ENCODE peak calls at places on chromosome 15, in ten cellular contexts. U is transverse colon, E is RWPE2, Q is adipocyte, A is testis, C is Karpas-422, B is osteoblast, V is ovary, D is PC-9, N is neuronal stem cell. O is an unnamed sample. For H3K4me1, the result is how much of the 10 kb centered on the place peaks cover.

GRCh38 chr15:67827561-67828378 is 2.5 kb downstream of the SKOR1 start:
- DNase-seq in U (no peak), E (peak), Q (no peak), A (no peak), C (no peak), B (peak), V (no peak), D (no peak), N (no peak), O (no peak)

GRCh38 chr15:71400347-71400746 is 285.1 kb downstream of the THSD4 start:
- DNase-seq in U (no peak), E (no peak), Q (peak), A (no peak), C (no peak), B (no peak), V (no peak), D (no peak), N (no peak), O (no peak)

GRCh38 chr15:77021803-77022381 is 27.0 kb downstream of the PSTPIP1 start:
- DNase-seq in U (no peak), E (no peak), Q (peak), A (no peak), C (no peak), B (peak), V (no peak), D (no peak), N (no peak), O (no peak)

GRCh38 chr15:59917504-59918157 is 86.5 kb upstream of the FOXB1 start:
- DNase-seq in U (peak), E (peak), Q (peak), A (peak), C (peak), B (peak), V (no peak), D (peak), N (peak), O (peak)

GRCh38 chr15:51099185-51099584 is 4.5 kb upstream of the TNFAIP8L3 start:
- DNase-seq in U (no peak), E (no peak), Q (no peak), A (no peak), C (no peak), B (no peak), V (no peak), D (no peak), N (no peak), O (no peak)

GRCh38 chr15:86163771-86164170 is 84.1 kb downstream of the AGBL1 start:
- DNase-seq in U (no peak), E (no peak), Q (no peak), A (no peak), C (no peak), B (no peak), V (no peak), D (no peak), N (no peak), O (no peak)

GRCh38 chr15:45550436-45550835 is 27.9 kb upstream of the SLC30A4 start:
- DNase-seq in U (no peak), E (no peak), Q (peak), A (no peak), C (no peak), B (no peak), V (no peak), D (no peak), N (no peak), O (no peak)

GRCh38 chr15:69664572-69665326 is 212.1 kb downstream of the RPLP1 start:
- DNase-seq in U (no peak), E (peak), Q (no peak), A (no peak), C (no peak), B (no peak), V (no peak), D (no peak), N (no peak), O (no peak)

GRCh38 chr15:46151786-46152185 is 517.0 kb downstream of the SQOR start:
- DNase-seq in U (no peak), E (no peak), Q (no peak), A (no peak), C (no peak), B (no peak), V (no peak), D (no peak), N (no peak), O (no peak)

GRCh38 chr15:64521726-64522164 is 61.4 kb downstream of the ZNF609 start:
- DNase-seq in U (no peak), E (peak), Q (peak), A (peak), C (no peak), B (no peak), V (no peak), D (peak), N (peak), O (no peak)

GRCh38 chr15:88708256-88709054 is 69.6 kb downstream of the ISG20 start:
- DNase-seq in U (no peak), E (no peak), Q (peak), A (no peak), C (no peak), B (peak), V (no peak), D (no peak), N (no peak), O (no peak)

GRCh38 chr15:75723847-75724660 is 11.4 kb upstream of the CSPG4 start:
- DNase-seq in U (peak), E (peak), Q (peak), A (peak), C (peak), B (peak), V (peak), D (peak), N (no peak), O (peak)

GRCh38 chr15:33071451-33071850 is 123.1 kb downstream of the FMN1 start:
- DNase-seq in U (no peak), E (no peak), Q (no peak), A (no peak), C (no peak), B (no peak), V (no peak), D (no peak), N (no peak), O (no peak)

GRCh38 chr15:56047354-56047753 is 53.9 kb upstream of the NEDD4 start:
- DNase-seq in U (no peak), E (no peak), Q (no peak), A (no peak), C (no peak), B (peak), V (no peak), D (no peak), N (no peak), O (no peak)

GRCh38 chr15:31164573-31164912 is 63.0 kb upstream of the TRPM1 start:
- DNase-seq in U (no peak), E (no peak), Q (no peak), A (no peak), C (no peak), B (no peak), V (no peak), D (no peak), N (no peak), O (no peak)

GRCh38 chr15:57395292-57395691 is 19.0 kb downstream of the CGNL1 start:
- DNase-seq in U (no peak), E (no peak), Q (peak), A (no peak), C (no peak), B (no peak), V (no peak), D (no peak), N (no peak), O (peak)

GRCh38 chr15:56064152-56064551 is 70.7 kb upstream of the NEDD4 start:
- DNase-seq in U (no peak), E (no peak), Q (no peak), A (no peak), C (peak), B (no peak), V (no peak), D (no peak), N (no peak), O (no peak)

GRCh38 chr15:100781061-100781960 is 98.3 kb upstream of the ALDH1A3 start:
- DNase-seq in U (no peak), E (no peak), Q (peak), A (peak), C (no peak), B (peak), V (peak), D (no peak), N (no peak), O (no peak)

GRCh38 chr15:90558182-90558581 is 28.5 kb downstream of the CRTC3 start:
- DNase-seq in U (peak), E (no peak), Q (peak), A (peak), C (no peak), B (no peak), V (peak), D (no peak), N (no peak), O (peak)

GRCh38 chr15:75554717-75555116 is 24.4 kb downstream of the PTPN9 start:
- DNase-seq in U (no peak), E (no peak), Q (peak), A (no peak), C (peak), B (peak), V (no peak), D (no peak), N (no peak), O (no peak)

GRCh38 chr15:73165435-73165834 is 113.2 kb downstream of the NEO1 start:
- DNase-seq in U (no peak), E (no peak), Q (no peak), A (no peak), C (no peak), B (no peak), V (no peak), D (no peak), N (no peak), O (no peak)

DNA sequence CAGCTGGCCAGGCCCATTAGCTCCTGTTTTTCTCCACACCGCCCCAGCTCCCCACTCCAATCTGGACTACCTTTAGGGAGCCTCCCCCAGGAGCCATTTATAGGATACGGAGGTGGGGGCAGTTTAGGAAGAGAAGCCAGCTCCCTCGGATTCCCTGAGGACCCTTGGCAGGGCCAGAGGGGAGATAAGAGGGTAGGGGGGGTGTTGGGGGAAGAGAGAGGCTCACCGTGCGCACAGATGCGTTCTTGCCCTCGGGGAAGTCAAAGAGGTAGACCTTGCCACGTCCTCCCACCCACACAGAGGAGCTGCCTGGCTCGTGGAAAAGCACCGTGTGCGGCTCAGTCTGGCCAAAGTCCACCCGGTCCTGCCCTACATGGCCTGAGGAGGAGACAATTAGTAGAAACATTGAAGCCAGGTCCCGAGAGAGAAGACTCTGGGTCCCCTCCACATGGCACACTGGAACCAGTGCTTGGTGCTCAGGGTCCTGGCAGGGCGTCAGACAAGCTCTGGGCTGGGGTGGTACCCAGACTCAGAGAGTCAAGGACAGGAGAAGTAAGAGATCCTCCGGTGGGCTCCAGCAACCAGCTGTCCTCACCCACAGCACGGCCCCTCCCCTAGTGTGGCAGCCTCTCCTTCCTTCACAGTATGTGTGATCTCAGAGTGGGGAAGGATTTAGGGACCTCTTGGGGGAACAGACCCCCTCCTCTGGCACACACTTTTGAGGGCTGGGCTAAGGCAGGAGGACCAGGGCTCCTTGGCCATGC is 15.0 kb downstream of the SEMA7A start:
- DNase-seq in U (no peak), E (no peak), Q (no peak), A (no peak), C (no peak), B (peak), V (no peak), D (no peak), N (no peak), O (no peak)
- H3K4me1 ChIP-seq in U (under half), E (half or more), Q (half or more), A (half or more), C (half or more), B (half or more), V (under half), D (under half), N (under half), O (under half)

DNA sequence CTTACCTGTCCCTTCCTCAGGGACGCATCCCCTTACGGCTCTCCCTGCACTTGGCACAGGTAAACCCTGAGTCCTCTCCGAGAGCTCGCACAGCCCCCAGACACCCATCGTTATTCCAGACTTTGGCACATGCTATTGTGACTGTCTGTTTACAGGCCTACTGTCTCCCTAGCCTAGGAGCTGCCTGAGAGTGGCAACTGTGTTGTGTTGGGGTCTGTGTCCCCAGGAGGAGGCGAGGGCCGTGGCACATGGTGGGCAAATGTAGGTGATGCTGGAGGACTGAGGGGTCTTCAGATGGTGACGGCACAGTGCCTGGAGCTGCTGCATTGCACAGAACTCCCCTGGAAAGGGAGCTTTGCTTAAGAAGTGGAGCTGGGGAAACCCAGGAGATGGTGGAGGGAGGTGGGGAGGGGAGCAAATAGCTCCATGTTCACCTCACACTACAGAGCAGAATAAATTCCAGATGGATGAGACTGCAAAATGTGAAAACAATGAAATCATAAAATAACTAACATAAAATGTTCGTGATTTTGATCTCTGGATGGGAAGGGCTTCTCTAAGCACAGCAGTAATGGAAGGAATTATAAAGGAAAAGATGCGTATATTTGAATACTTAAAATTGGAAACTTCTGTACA is 96.5 kb downstream of the SMAD6 start:
- DNase-seq in U (no peak), E (no peak), Q (peak), A (peak), C (no peak), B (peak), V (no peak), D (no peak), N (no peak), O (no peak)
- H3K4me1 ChIP-seq in U (under half), E (under half), Q (half or more), A (under half), C (under half), B (half or more), V (under half), D (under half), N (under half), O (under half)

GRCh38 chr15:29018983-29019875 is 133.5 kb downstream of the APBA2 start:
- DNase-seq in U (no peak), E (no peak), Q (no peak), A (no peak), C (no peak), B (no peak), V (no peak), D (no peak), N (no peak), O (no peak)

GRCh38 chr15:29029651-29030195 is 143.9 kb downstream of the APBA2 start:
- DNase-seq in U (no peak), E (no peak), Q (no peak), A (no peak), C (no peak), B (no peak), V (no peak), D (no peak), N (no peak), O (no peak)

GRCh38 chr15:29021901-29022300 is 136.1 kb downstream of the APBA2 start:
- DNase-seq in U (no peak), E (no peak), Q (no peak), A (peak), C (no peak), B (no peak), V (no peak), D (no peak), N (no peak), O (no peak)

DNA sequence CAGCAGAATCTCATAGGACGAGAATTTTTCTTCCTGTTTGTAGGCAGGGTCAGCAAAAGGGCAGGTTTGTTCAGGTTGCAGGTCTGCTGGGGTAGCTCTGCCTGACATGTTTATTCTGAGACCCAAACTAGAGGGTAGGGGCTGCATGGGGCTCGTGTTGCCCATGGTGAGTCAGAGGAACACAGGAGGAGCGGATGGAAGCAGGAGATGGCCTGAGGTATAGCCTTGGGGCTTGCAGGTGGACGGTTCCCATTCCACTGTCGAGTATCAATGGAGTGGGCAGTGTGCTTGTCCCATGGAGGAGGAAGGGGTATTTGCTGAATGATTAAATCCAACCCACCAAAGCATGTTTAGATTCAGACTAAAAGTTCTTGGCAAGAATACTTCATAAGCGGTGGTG is 138.9 kb downstream of the APBA2 start:
- DNase-seq in U (no peak), E (peak), Q (no peak), A (no peak), C (no peak), B (no peak), V (no peak), D (no peak), N (no peak), O (no peak)
- H3K4me1 ChIP-seq in U (under half), E (under half), Q (under half), A (under half), C (under half), B (under half), V (under half), D (under half), N (under half), O (under half)

GRCh38 chr15:42102646-42103235 is 8.4 kb upstream of the PLA2G4D start:
- DNase-seq in U (no peak), E (no peak), Q (peak), A (no peak), C (no peak), B (peak), V (no peak), D (no peak), N (no peak), O (no peak)
- H3K4me1 ChIP-seq in U (under half), E (under half), Q (under half), A (under half), C (under half), B (under half), V (under half), D (under half), N (under half), O (under half)

GRCh38 chr15:38074029-38074428 is 139.6 kb downstream of the TMCO5A start:
- DNase-seq in U (no peak), E (no peak), Q (no peak), A (no peak), C (no peak), B (peak), V (no peak), D (no peak), N (no peak), O (no peak)

GRCh38 chr15:38073278-38073930 is 139.0 kb downstream of the TMCO5A start:
- DNase-seq in U (no peak), E (no peak), Q (peak), A (peak), C (peak), B (no peak), V (no peak), D (no peak), N (no peak), O (peak)

GRCh38 chr15:38072007-38072506 is 137.6 kb downstream of the TMCO5A start:
- DNase-seq in U (no peak), E (no peak), Q (no peak), A (no peak), C (no peak), B (no peak), V (no peak), D (no peak), N (no peak), O (no peak)

GRCh38 chr15:38071211-38071972 is 137.0 kb downstream of the TMCO5A start:
- DNase-seq in U (no peak), E (no peak), Q (no peak), A (no peak), C (no peak), B (no peak), V (no peak), D (no peak), N (no peak), O (no peak)

DNA sequence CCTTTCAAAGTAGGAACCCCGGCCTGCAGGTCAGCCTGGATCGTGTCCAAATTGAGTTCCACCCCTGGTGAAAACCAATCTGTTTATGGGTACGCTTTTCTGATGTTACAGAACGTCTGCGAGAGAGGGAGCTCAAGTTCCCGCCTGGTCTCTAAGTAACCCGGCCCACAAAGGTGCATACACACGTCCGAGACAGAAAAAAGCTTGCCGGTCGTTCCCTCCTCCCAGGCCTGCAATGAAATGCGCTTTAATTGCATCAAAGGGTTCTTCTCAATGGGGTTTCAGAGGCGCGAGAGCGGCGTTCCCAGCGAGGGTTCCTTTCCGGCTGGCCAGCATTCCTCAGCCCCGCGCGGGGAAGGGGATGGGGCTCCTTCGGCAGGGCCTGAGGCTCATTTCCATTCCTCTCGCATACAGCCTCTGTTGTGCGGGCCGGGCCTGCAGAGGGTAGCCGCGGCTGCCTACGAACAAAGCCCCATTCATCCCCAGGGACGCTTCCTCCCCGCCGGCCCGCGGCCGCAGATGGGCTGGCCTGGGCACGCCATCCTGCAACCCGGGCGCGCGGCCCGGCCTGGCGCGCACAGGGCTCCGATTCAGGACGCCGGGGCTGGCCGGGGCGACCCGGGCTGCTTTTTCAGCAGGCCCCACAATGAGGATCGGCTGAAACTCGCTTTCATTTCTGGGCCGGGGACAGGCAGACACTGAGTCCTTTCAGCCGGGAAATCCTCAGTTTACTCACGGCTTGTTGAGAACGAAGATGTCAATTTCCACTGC is 138.3 kb downstream of the TMCO5A start:
- DNase-seq in U (peak), E (peak), Q (peak), A (peak), C (peak), B (peak), V (peak), D (peak), N (peak), O (peak)
- H3K4me1 ChIP-seq in U (under half), E (under half), Q (under half), A (under half), C (half or more), B (under half), V (under half), D (under half), N (half or more), O (under half)

O was measured in thyroid gland.